ENCODE peak calls at places on chromosome 12, in eight cellular contexts. C, M, T, B, I, D, J and X are unnamed samples.
A peak's percentile ranks its signal among the peaks of the same experiment; 100 is the strongest.

GRCh38 chr12:94649349-94650142 is 811 bp downstream of the TMCC3 start:
- DNase-seq in C (peak; percentile 68), M (peak; percentile 30), T (peak; percentile 64), B (peak; percentile 67), I (peak; percentile 51), D (peak; percentile 40), J (no peak), X (no peak)

GRCh38 chr12:28569698-28570411 is 379.6 kb downstream of the CCDC91 start:
- DNase-seq in C (no peak), M (peak; percentile 93), T (peak; percentile 82), B (no peak), I (peak; percentile 50), D (peak; percentile 72), J (no peak), X (no peak)

GRCh38 chr12:104547239-104547638 is 90.5 kb downstream of the CHST11 start:
- DNase-seq in C (no peak), M (no peak), T (no peak), B (no peak), I (no peak), D (no peak), J (no peak), X (no peak)

GRCh38 chr12:91680864-91681263 is 464.8 kb downstream of the BTG1 start:
- DNase-seq in C (no peak), M (no peak), T (no peak), B (no peak), I (no peak), D (no peak), J (no peak), X (no peak)

GRCh38 chr12:94170690-94171594 is 22.6 kb downstream of the PLXNC1 start:
- DNase-seq in C (no peak), M (no peak), T (no peak), B (no peak), I (no peak), D (no peak), J (no peak), X (no peak)

GRCh38 chr12:47458273-47458672 is 247.6 kb downstream of the RPAP3 start:
- DNase-seq in C (no peak), M (peak; percentile 6), T (no peak), B (peak; percentile 16), I (peak; percentile 91), D (peak; percentile 48), J (peak; percentile 3), X (no peak)

GRCh38 chr12:124365726-124366430 is 71.0 kb downstream of the RFLNA start:
- DNase-seq in C (no peak), M (no peak), T (no peak), B (no peak), I (no peak), D (no peak), J (no peak), X (no peak)

GRCh38 chr12:131552167-131552863 is 158.6 kb upstream of the SFSWAP start:
- DNase-seq in C (no peak), M (no peak), T (no peak), B (no peak), I (no peak), D (no peak), J (no peak), X (no peak)

GRCh38 chr12:92844147-92844763 is 84.8 kb downstream of the EEA1 start:
- DNase-seq in C (no peak), M (no peak), T (no peak), B (no peak), I (no peak), D (no peak), J (no peak), X (no peak)

GRCh38 chr12:43113153-43113552 is 438.9 kb downstream of the ADAMTS20 start:
- DNase-seq in C (no peak), M (peak; percentile 76), T (peak; percentile 84), B (peak; percentile 30), I (no peak), D (no peak), J (no peak), X (no peak)

GRCh38 chr12:39931857-39932256 is 174.0 kb downstream of the SLC2A13 start:
- DNase-seq in C (no peak), M (no peak), T (no peak), B (no peak), I (no peak), D (no peak), J (no peak), X (no peak)

GRCh38 chr12:122994140-122994675 is 13.7 kb downstream of the ARL6IP4 start:
- DNase-seq in C (no peak), M (no peak), T (no peak), B (no peak), I (no peak), D (no peak), J (no peak), X (no peak)
- H3K4me1 ChIP-seq in C (peaks cover 3% of the 10 kb centered on the region), M (no peaks in the 10 kb centered on the region), T (no peaks in the 10 kb centered on the region), B (no peaks in the 10 kb centered on the region), I (no peaks in the 10 kb centered on the region), D (no peaks in the 10 kb centered on the region), J (no peaks in the 10 kb centered on the region), X (no peaks in the 10 kb centered on the region)

DNA sequence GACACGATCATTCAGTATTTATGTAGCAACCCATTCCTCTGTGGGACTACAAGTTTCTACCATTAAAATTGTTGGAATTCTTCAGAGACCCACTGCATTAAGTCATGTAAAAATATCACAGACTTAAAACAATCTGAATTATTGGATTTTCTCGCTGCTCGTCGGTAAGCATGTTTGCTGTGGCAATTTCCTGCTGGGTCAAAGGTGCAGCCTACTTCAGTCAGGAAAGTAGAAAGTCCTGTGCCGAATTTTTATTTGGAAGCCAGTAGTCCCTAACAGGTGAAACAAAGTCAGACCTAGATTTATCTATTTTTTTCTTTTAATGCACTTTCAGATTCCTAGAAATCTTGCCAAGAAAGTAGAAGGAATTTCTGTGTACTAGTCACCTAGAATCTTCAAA is 110.4 kb upstream of the MYL2 start:
- DNase-seq in C (no peak), M (no peak), T (no peak), B (no peak), I (no peak), D (no peak), J (no peak), X (no peak)
- TF ChIP-seq EZH2 in C (no peak), M (no peak), T (no peak), B (no peak), I (no peak), D (no peak), J (no peak), X (no peak)

GRCh38 chr12:24615967-24616411 is 332.9 kb downstream of the BCAT1 start:
- DNase-seq in C (no peak), M (peak; percentile 85), T (no peak), B (peak; percentile 46), I (no peak), D (no peak), J (no peak), X (no peak)

DNA sequence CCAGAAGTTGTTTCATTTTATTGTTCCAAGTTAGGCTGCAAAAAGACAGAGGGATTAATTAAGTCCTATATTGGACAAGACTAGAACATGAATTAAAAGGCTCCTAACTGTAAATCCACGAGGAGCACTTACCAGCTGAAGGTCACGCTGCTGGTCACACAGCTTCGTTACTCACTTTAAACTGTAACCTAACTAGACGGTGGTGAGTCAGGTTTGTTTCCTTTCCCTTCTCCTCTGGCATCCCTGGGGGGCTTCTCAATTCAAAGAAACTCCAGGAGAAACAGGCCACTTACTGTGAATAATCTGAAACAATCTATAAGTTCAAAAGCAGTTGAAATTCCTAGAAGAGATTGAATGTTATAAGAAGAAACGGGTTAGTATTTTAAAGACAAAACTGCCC is 331.4 kb downstream of the BCAT1 start:
- DNase-seq in C (no peak), M (peak; percentile 74), T (no peak), B (no peak), I (no peak), D (no peak), J (no peak), X (peak; percentile 54)
- H3K4me1 ChIP-seq in C (peaks cover 13% of the 10 kb centered on the region), M (no peaks in the 10 kb centered on the region), T (no peaks in the 10 kb centered on the region), B (peaks cover 6% of the 10 kb centered on the region), I (no peaks in the 10 kb centered on the region), D (no peaks in the 10 kb centered on the region), J (no peaks in the 10 kb centered on the region), X (peaks cover 3% of the 10 kb centered on the region)

GRCh38 chr12:54003625-54004024 is 3.7 kb downstream of the HOXC9 start:
- DNase-seq in C (no peak), M (no peak), T (no peak), B (no peak), I (no peak), D (no peak), J (no peak), X (no peak)
- TF ChIP-seq EZH2 in C (no peak), M (no peak), T (no peak), B (no peak), I (no peak), D (no peak), J (no peak), X (no peak)